ENCODE peak calls at places on chromosome 19, in six cellular contexts. K, P, G, L, C and J are unnamed samples.

GRCh38 chr19:13841339-13842293 is 35.3 kb upstream of the NANOS3 start:
- DNase-seq in K (peak), L (no peak), P (no peak), C (peak), G (peak), J (no peak)

GRCh38 chr19:12636631-12637030 is 25.9 kb downstream of the ZNF791 start:
- DNase-seq in P (no peak), L (no peak), G (no peak), K (no peak), C (no peak), J (no peak)

GRCh38 chr19:57757941-57758340 is 11.3 kb downstream of the ZNF776 start:
- DNase-seq in C (no peak), K (no peak), L (no peak), P (no peak), G (no peak), J (no peak)

GRCh38 chr19:31976775-31977536 is 368.5 kb upstream of the ZNF507 start:
- DNase-seq in P (no peak), G (no peak), K (no peak), C (no peak), L (no peak), J (no peak)

GRCh38 chr19:19460258-19460731 is 54.8 kb downstream of the GATAD2A start:
- DNase-seq in G (no peak), L (no peak), P (no peak), C (no peak), K (no peak), J (no peak)

GRCh38 chr19:2426661-2427322 is 594 bp downstream of the TIMM13 start:
- DNase-seq in L (peak), P (no peak), C (peak), K (peak), G (peak), J (no peak)

GRCh38 chr19:52778811-52779210 is 7.8 kb downstream of the ZNF600 start:
- DNase-seq in C (no peak), L (no peak), G (no peak), K (no peak), P (no peak), J (no peak)

GRCh38 chr19:12974301-12975220 is 5.2 kb downstream of the DAND5 start:
- DNase-seq in G (no peak), L (no peak), K (no peak), P (no peak), C (no peak), J (no peak)

GRCh38 chr19:32852216-32852615 is 17.4 kb downstream of the SLC7A9 start:
- DNase-seq in G (no peak), C (no peak), K (no peak), P (no peak), L (no peak), J (no peak)

GRCh38 chr19:14606627-14607026 is 23.7 kb downstream of the CLEC17A start:
- DNase-seq in L (no peak), K (no peak), C (no peak), G (no peak), P (no peak), J (no peak)

GRCh38 chr19:52397310-52398090 is at the start of gene ZNF528:
- DNase-seq in G (peak), L (peak), P (peak), C (peak), K (peak), J (peak)

GRCh38 chr19:27794444-27795042 is 1418.4 kb downstream of the UQCRFS1 start:
- DNase-seq in C (no peak), P (no peak), L (peak), K (no peak), G (no peak), J (no peak)

GRCh38 chr19:18353378-18354005 is 13.1 kb downstream of the PGPEP1 start:
- DNase-seq in K (no peak), G (no peak), C (no peak), L (no peak), P (no peak), J (no peak)

GRCh38 chr19:43880483-43880882 is 53.4 kb downstream of the ZNF283 start:
- DNase-seq in L (no peak), P (no peak), G (no peak), C (no peak), K (no peak), J (no peak)

GRCh38 chr19:33247441-33247819 is 21.8 kb upstream of the SLC7A10 start:
- DNase-seq in L (no peak), P (no peak), C (no peak), G (no peak), K (no peak), J (no peak)

GRCh38 chr19:2047449-2048103 is 3.5 kb downstream of the MKNK2 start:
- DNase-seq in C (peak), L (peak), K (peak), P (no peak), G (peak), J (peak)

GRCh38 chr19:28492616-28493015 is 720.3 kb downstream of the UQCRFS1 start:
- DNase-seq in G (no peak), P (no peak), C (no peak), K (no peak), L (no peak), J (no peak)

GRCh38 chr19:12800344-12800732 is 1.3 kb downstream of the PRDX2 start:
- DNase-seq in K (no peak), P (no peak), C (no peak), G (no peak), L (no peak), J (no peak)

GRCh38 chr19:15836595-15837398 is 21.3 kb upstream of the OR10H1 start:
- DNase-seq in P (peak), G (peak), K (peak), L (peak), C (peak), J (peak)

GRCh38 chr19:7859766-7860165 is 14.4 kb downstream of the PRR36 start:
- DNase-seq in L (no peak), P (no peak), G (no peak), C (no peak), K (no peak), J (no peak)

GRCh38 chr19:682678-683320 is 6.6 kb downstream of the FSTL3 start:
- DNase-seq in K (no peak), L (no peak), G (no peak), P (no peak), C (no peak), J (no peak)

GRCh38 chr19:947707-948533 is 22.1 kb downstream of the ARID3A start:
- DNase-seq in C (peak), K (no peak), P (peak), G (no peak), L (peak), J (peak)

GRCh38 chr19:44113138-44113783 is at the start of gene ZNF225:
- DNase-seq in G (peak), P (peak), C (peak), L (peak), K (peak), J (peak)

GRCh38 chr19:30651066-30651465 is 278.9 kb downstream of the ZNF536 start:
- DNase-seq in G (no peak), P (no peak), L (no peak), K (peak), C (no peak), J (no peak)

DNA sequence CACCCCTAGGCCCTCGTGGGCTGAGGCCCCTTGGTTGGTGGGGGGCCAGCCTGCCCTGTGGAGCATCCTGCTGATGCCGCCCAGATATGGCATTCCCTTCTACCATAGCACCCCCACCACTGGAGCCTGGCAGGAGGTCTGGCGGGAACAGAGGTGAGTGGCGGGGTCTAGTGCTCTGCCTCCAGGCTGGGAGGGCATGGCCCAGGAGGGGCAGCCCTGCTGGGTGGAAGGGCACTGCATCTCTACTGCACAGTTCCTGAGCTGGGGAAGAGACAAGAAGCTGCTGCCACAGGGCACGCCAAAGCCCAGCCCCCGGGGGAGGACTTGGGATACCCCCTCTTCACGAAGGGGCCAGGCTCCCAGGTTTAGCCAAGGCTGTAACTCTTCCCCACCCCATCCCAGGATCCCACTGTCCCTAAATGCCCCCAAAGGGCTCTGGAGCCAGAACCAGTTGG is 2.4 kb upstream of the KMT2B start:
- DNase-seq in P (no peak), G (no peak), C (no peak), L (peak), K (no peak), J (no peak)
- H3K4me3 ChIP-seq in P (no peak), G (peak), C (peak), L (no peak), K (no peak), J (no peak)

GRCh38 chr19:3554254-3555083 is 2.9 kb downstream of the MFSD12 start:
- DNase-seq in C (no peak), P (no peak), K (no peak), G (no peak), L (no peak), J (no peak)

GRCh38 chr19:3557461-3558248 is at the start of gene MFSD12:
- DNase-seq in G (peak), K (peak), C (peak), P (peak), L (peak), J (peak)

GRCh38 chr19:3555653-3556422 is 1.5 kb downstream of the MFSD12 start:
- DNase-seq in G (no peak), K (no peak), C (no peak), L (no peak), P (no peak), J (no peak)

GRCh38 chr19:3556978-3557460 is 367 bp downstream of the MFSD12 start:
- DNase-seq in C (peak), K (peak), P (no peak), G (no peak), L (peak), J (no peak)

GRCh38 chr19:3556423-3556977 is 886 bp downstream of the MFSD12 start:
- DNase-seq in L (no peak), C (no peak), P (no peak), G (no peak), K (no peak), J (no peak)
- TF ChIP-seq POLR2A in L (no peak), C (no peak), P (no peak), G (no peak), K (no peak), J (no peak)

GRCh38 chr19:42529248-42529764 is 1.0 kb upstream of the CEACAM1 start:
- DNase-seq in G (peak), P (peak), L (peak), C (peak), K (peak), J (peak)

GRCh38 chr19:42524943-42525342 is 3.3 kb downstream of the CEACAM1 start:
- DNase-seq in L (no peak), K (no peak), C (no peak), P (no peak), G (no peak), J (no peak)

GRCh38 chr19:42531313-42531712 is 3.0 kb upstream of the CEACAM1 start:
- DNase-seq in C (no peak), P (no peak), G (no peak), K (no peak), L (no peak), J (no peak)

GRCh38 chr19:42532881-42533280 is 4.6 kb upstream of the CEACAM1 start:
- DNase-seq in L (no peak), G (no peak), P (no peak), K (no peak), C (no peak), J (no peak)

DNA sequence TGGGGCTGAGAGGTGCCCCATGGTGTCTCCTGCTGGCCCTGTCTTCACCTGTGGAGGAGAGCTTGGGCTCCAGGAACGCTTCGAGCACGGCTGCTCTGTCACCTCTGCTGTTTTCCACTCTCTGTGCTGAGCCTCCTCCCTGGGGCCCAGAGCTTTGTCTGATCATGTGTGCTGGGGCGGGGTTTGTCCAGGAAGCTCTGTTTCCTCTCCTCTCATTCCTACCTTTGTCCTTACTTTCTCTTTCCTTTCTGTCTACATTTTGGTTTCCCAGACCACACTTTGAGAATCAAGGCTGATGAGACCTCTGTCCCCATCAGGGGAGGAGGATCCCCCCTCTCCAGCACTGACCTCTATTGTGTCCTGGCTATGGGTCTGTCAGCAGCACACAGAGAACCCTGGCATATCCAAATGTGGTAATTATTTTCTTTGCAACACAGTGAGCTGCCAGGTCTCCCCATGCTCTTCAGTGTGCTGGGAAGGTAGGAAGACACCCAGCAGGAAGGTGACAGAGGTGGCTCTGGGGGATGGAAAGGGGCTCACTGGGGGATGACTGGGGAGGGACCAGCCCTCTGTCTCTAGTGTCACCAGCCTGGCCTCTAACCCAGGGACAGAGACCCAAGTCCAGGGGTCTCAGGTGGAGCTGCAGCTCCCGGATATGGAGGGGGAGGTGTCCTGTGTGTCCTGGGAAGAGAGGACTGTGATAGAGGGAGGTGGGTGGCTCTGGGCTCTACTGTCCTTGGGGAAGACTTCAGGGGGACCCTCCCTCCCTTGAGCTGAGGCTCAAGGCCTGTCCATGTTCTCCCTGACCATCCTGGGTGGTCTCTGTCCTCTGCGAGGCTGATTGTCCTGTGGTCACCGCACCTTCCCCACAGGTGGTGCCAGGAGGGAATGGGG is at the start of gene CEACAM1:
- DNase-seq in K (no peak), C (peak), L (peak), P (no peak), G (no peak), J (no peak)
- H3K4me3 ChIP-seq in K (no peak), C (peak), L (peak), P (peak), G (no peak), J (no peak)

DNA sequence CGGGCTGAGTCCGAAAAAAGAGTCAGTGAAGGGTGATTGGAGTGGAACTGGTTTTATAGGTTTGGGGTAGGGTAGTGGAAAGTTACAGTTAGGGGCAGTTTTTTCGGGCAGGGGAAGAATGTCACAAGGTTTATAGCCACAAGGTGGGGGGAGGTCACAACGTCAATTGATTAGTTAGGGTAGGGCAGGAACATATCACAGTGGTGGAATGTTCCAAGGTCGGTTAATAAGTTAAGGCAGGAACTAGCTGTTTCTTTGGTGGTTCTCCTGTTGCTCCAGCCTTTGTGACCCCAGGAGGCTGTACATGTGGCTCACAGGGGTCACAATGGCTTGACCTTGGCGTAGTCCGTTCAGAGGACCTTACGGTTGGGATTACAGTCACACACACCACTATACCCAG is 20.3 kb downstream of the RDH8 start:
- DNase-seq in G (no peak), P (no peak), K (no peak), L (no peak), C (no peak), J (no peak)
- TF ChIP-seq POLR2A in G (no peak), P (no peak), K (no peak), L (no peak), C (no peak), J (no peak)

GRCh38 chr19:38068851-38069250 is 155.2 kb downstream of the DPF1 start:
- DNase-seq in L (no peak), G (no peak), K (no peak), C (no peak), P (no peak), J (no peak)
- H3K4me3 ChIP-seq in L (no peak), G (no peak), K (no peak), C (no peak), P (no peak), J (no peak)

GRCh38 chr19:48237057-48237456 is 18.7 kb downstream of the CARD8 start:
- DNase-seq in P (no peak), C (no peak), K (no peak), G (no peak), L (no peak), J (no peak)
- TF ChIP-seq POLR2A in P (no peak), C (no peak), K (no peak), G (no peak), L (no peak), J (no peak)

DNA sequence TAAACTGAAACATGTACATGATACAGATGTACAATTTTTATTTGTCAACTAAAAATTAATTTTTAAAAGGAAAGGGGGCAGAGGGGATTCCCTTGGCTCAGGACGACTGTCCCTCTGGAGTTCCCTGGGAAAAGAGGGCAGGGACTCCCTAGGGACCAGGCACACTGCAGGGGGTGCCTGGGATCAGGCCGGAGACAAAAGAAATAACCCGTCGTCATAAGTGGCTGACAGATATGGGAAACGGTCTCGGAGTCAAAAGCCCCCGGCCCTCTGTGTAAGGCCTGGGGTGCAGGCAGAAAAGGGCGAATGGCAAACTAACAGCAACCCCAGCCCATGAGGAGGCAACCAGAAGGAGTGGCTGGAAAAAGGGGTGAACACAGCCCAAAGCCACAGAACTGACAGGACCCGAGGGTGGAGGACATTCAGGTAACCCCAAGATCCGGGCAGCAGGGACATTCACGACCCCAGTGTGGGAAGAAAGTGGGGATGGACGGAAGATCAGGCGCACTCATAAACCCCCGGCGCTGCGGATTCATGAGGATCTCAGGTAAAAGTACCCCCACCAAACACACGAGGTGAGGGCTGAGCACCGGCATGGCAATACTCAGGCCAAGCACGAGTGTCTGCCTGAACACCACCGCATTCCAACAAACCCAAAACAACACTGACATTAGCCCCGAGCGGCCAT is 6.7 kb downstream of the MLLT1 start:
- DNase-seq in K (no peak), P (no peak), C (no peak), G (no peak), L (no peak), J (peak)
- H3K4me3 ChIP-seq in K (no peak), P (peak), C (peak), G (no peak), L (peak), J (no peak)

GRCh38 chr19:56174550-56174949 is 1.3 kb upstream of the GALP start:
- DNase-seq in L (no peak), K (no peak), C (no peak), G (peak), P (no peak), J (no peak)
- TF ChIP-seq POLR2A in L (no peak), K (no peak), C (no peak), G (no peak), P (no peak), J (no peak)

DNA sequence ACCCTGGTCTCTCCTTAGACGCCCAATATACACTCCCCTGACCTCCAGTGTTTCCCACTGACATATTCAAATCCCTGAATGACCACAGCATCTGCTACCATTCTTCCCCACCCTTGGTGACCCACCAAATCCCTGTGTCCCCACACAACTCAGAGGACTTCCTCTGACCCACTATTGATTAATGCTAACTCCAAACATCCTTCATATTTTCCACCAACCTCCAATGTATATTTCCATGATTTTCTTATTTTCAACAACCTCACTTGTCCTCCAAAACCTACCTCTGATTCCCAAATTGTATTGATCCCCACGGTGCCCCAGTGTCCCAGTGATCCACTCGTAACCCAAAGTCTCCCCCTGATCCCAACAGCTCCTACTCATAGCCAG is 526 bp upstream of the DMWD start:
- DNase-seq in C (no peak), L (no peak), G (no peak), K (no peak), P (no peak), J (no peak)
- H3K4me3 ChIP-seq in C (peak), L (no peak), G (no peak), K (no peak), P (peak), J (peak)

GRCh38 chr19:54203151-54203611 is 2.5 kb downstream of the RPS9 start:
- DNase-seq in C (peak), G (peak), K (peak), L (peak), P (no peak), J (no peak)
- TF ChIP-seq POLR2A in C (no peak), G (no peak), K (peak), L (no peak), P (no peak), J (no peak)